ENCODE peak calls at places on chromosomes 12 and 14, in eight cellular contexts. W, T, A, Q, H, K, G and Y are unnamed samples.

GRCh38 chr14:103310576-103311095 is 23.4 kb upstream of the EIF5 start:
- DNase-seq in W (no peak), T (no peak), A (no peak), Q (no peak), H (no peak), K (no peak), G (peak), Y (no peak)

GRCh38 chr14:50040401-50040775 is 76.0 kb downstream of the VCPKMT start:
- DNase-seq in W (no peak), T (peak), A (no peak), Q (peak), H (peak), K (no peak), G (no peak), Y (no peak)

GRCh38 chr12:79001404-79001803 is 136.8 kb downstream of the SYT1 start:
- DNase-seq in W (no peak), T (no peak), A (no peak), Q (no peak), H (no peak), K (no peak), G (no peak), Y (no peak)

GRCh38 chr12:78181544-78182162 is 351.0 kb downstream of the NAV3 start:
- DNase-seq in W (no peak), T (peak), A (no peak), Q (no peak), H (no peak), K (no peak), G (no peak), Y (peak)

GRCh38 chr12:47770086-47770726 is 2.8 kb upstream of the SLC48A1 start:
- DNase-seq in W (no peak), T (no peak), A (no peak), Q (no peak), H (no peak), K (no peak), G (no peak), Y (peak)

GRCh38 chr12:17030338-17030737 is 424.4 kb upstream of the LMO3 start:
- DNase-seq in W (no peak), T (no peak), A (no peak), Q (no peak), H (no peak), K (no peak), G (no peak), Y (no peak)

GRCh38 chr12:53324113-53324778 is 2.8 kb upstream of the AAAS start:
- DNase-seq in W (peak), T (no peak), A (no peak), Q (peak), H (peak), K (no peak), G (peak), Y (peak)

GRCh38 chr12:97927991-97928390 is 465.4 kb downstream of the RMST start:
- DNase-seq in W (no peak), T (no peak), A (no peak), Q (no peak), H (no peak), K (no peak), G (no peak), Y (no peak)

GRCh38 chr14:23167006-23167847 is 16.2 kb downstream of the SLC7A8 start:
- DNase-seq in W (no peak), T (no peak), A (no peak), Q (no peak), H (no peak), K (no peak), G (no peak), Y (no peak)

GRCh38 chr14:23071975-23072539 is 14.7 kb upstream of the CDH24 start:
- DNase-seq in W (no peak), T (no peak), A (no peak), Q (no peak), H (no peak), K (no peak), G (no peak), Y (no peak)

GRCh38 chr12:68612245-68612644 is 1.5 kb downstream of the RAP1B start:
- DNase-seq in W (no peak), T (peak), A (no peak), Q (no peak), H (no peak), K (no peak), G (no peak), Y (peak)

GRCh38 chr12:68609955-68610434 is 704 bp upstream of the RAP1B start:
- DNase-seq in W (no peak), T (no peak), A (no peak), Q (no peak), H (no peak), K (no peak), G (no peak), Y (peak)

GRCh38 chr12:68612675-68613074 is 2.0 kb downstream of the RAP1B start:
- DNase-seq in W (no peak), T (peak), A (no peak), Q (no peak), H (no peak), K (no peak), G (no peak), Y (peak)

GRCh38 chr12:68611094-68611818 is 557 bp downstream of the RAP1B start:
- DNase-seq in W (peak), T (peak), A (peak), Q (peak), H (peak), K (no peak), G (no peak), Y (peak)

GRCh38 chr12:68610435-68611093 is at the start of gene RAP1B:
- DNase-seq in W (peak), T (peak), A (peak), Q (peak), H (peak), K (peak), G (peak), Y (peak)
- TF ChIP-seq POLR2A in W (peak), T (peak), A (peak), Q (no peak), H (peak), K (no peak), G (peak), Y (peak)

GRCh38 chr12:70806827-70807226 is 113.7 kb downstream of the PTPRR start:
- DNase-seq in W (no peak), T (no peak), A (no peak), Q (no peak), H (no peak), K (no peak), G (no peak), Y (no peak)
- TF ChIP-seq POLR2A in W (no peak), T (no peak), A (no peak), Q (no peak), H (no peak), K (no peak), G (no peak), Y (no peak)

GRCh38 chr12:118017926-118018325 is 1.4 kb downstream of the RFC5 start:
- DNase-seq in W (no peak), T (no peak), A (no peak), Q (no peak), H (no peak), K (no peak), G (no peak), Y (no peak)

GRCh38 chr12:118015306-118015705 is 1.2 kb upstream of the RFC5 start:
- DNase-seq in W (no peak), T (no peak), A (no peak), Q (no peak), H (no peak), K (no peak), G (no peak), Y (no peak)

GRCh38 chr12:118015944-118016343 is 559 bp upstream of the RFC5 start:
- DNase-seq in W (no peak), T (no peak), A (no peak), Q (no peak), H (no peak), K (no peak), G (no peak), Y (no peak)

GRCh38 chr12:118013283-118013682 is 3.2 kb upstream of the RFC5 start:
- DNase-seq in W (no peak), T (no peak), A (no peak), Q (no peak), H (no peak), K (no peak), G (no peak), Y (no peak)

GRCh38 chr12:118016424-118017264 is at the start of gene RFC5:
- DNase-seq in W (peak), T (peak), A (peak), Q (peak), H (peak), K (peak), G (peak), Y (peak)
- TF ChIP-seq POLR2A in W (peak), T (peak), A (no peak), Q (no peak), H (peak), K (no peak), G (no peak), Y (peak)

GRCh38 chr12:92928431-92928961 is 599 bp downstream of the EEA1 start:
- DNase-seq in W (peak), T (peak), A (peak), Q (no peak), H (peak), K (no peak), G (no peak), Y (no peak)
- TF ChIP-seq POLR2A in W (no peak), T (no peak), A (no peak), Q (no peak), H (no peak), K (no peak), G (no peak), Y (no peak)

GRCh38 chr14:58730793-58731464 is 93.2 kb downstream of the DACT1 start:
- DNase-seq in W (no peak), T (no peak), A (no peak), Q (no peak), H (no peak), K (no peak), G (no peak), Y (no peak)
- TF ChIP-seq POLR2A in W (no peak), T (no peak), A (no peak), Q (no peak), H (no peak), K (no peak), G (no peak), Y (no peak)

DNA sequence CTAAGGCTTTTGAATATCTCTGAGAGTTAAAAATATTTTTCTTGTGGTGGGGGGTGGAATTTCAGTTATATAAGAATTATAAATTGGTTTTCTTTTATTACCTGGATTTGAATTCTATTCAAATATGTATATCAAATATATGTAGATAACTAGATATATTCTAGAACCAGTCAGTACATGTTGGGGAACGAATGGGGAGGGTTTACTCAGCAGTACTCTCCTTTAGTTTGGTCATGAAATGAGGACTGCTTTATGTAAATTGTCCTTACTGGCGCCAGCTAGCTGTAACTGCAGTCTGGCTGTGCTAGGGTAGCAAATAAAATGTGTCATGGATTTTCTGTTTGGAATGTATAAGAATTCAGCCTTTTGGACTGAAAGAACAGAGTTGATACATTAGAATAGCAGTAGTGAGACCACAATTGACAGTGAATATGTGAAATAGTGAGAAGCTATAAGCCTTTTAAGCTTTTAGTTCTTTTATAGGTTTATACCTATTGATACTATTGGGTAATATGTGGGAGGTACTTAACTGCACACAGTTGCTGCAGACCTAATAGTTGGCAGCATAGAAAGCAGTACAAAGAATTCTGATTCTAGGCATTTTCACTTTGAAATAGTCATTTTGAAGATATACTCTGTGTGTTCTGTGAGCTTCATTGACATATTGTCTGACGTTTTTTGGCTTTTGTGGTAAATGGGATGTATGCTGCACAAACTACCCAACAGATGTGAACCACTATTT is 29.0 kb downstream of the ATF7IP start:
- DNase-seq in W (no peak), T (peak), A (no peak), Q (peak), H (no peak), K (no peak), G (no peak), Y (peak)
- TF ChIP-seq POLR2A in W (peak), T (no peak), A (no peak), Q (no peak), H (peak), K (no peak), G (no peak), Y (peak)

DNA sequence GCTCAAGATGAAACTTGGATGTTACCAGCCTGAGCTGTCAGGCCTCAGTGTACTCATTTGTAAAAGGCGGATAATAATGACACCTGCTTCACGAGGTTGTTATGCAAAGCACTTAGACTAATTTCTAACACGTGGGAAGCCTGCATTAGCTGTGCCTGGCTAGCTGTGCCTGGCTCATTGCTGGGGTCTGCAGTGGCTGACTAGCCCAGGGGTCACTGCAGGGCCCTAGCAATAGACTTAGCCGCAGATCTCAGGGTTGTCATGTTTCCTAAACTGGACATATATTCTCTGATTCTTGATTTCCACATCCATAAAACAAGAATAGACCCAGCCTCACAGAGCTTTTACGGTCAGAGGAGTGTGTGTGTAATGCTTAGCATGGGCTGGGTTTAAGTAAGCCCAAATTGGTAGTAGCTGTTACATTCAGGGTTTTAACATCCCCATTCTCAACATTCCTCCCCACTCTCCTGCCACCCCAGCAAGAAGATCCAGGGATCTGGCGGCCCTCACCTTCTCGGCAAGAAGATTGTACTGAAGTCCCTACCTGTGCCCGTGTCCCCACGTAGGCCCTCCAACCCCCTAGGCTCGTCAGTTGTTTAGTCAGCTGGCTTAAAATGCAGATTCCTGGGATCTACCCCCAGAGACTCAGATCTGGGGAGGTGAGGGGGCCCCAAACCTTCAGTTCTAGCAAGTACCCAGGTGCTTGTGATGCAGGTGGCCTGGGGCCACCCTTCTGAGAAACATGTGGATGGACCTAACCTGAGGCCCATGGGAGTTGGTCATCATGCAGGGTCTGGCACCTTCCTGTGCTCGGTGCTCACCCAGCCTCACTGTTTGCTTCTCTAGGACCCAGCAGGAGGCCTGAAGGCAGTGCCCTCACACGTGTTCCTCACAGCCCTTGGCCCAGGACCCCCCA is 8.6 kb downstream of the NR4A1 start:
- DNase-seq in W (no peak), T (no peak), A (no peak), Q (no peak), H (no peak), K (no peak), G (no peak), Y (no peak)
- TF ChIP-seq POLR2A in W (no peak), T (no peak), A (no peak), Q (no peak), H (peak), K (no peak), G (no peak), Y (peak)

DNA sequence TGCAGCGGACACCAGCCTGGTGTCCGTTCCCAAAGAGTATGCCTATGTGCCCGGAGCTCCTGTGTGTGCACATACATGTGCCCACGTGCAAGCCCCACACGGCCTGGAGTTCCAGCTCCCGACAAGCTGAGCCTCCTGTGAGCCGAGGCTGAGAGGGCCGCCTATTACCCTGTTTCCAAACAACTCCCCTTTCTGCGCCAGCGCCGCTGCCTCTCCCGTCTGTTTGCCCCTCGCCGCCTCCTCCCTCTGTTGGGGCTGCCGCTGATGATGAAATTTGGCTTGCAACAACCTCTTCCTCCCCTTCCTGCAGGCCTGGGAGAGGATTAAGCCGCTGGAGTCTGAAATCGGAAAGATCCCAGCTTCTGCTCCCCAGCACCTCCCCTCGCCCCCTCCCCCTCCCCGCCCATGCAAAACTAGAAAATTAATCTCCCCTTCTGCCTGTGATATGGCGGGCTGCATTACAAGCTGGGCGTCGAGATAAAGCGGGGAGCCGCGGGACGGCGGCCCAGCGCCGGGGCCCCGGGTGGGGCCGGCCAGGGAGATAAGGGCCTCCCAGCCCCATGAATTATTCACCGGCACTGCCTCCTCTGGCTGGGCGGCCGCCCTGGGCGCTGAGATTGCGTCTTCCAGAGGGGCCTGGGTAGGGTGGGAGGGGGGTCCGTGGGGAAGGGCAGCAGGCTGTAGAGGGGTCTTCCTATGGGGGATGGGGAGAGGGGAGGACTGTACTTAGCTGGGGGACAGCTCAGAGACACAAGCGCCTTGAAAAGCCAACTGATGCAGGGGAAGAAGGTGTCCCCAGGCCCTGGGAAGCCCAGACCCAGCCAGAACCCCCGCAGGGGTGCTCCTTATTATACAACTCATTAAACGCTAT is 6.8 kb upstream of the ASIC1 start:
- DNase-seq in W (no peak), T (no peak), A (peak), Q (peak), H (peak), K (no peak), G (peak), Y (peak)
- TF ChIP-seq POLR2A in W (no peak), T (no peak), A (no peak), Q (no peak), H (no peak), K (no peak), G (no peak), Y (no peak)

GRCh38 chr14:101705733-101706508 is 55.6 kb upstream of the PPP2R5C start:
- DNase-seq in W (no peak), T (no peak), A (peak), Q (peak), H (peak), K (no peak), G (peak), Y (peak)
- TF ChIP-seq POLR2A in W (no peak), T (no peak), A (no peak), Q (no peak), H (no peak), K (no peak), G (no peak), Y (no peak)

GRCh38 chr14:34059925-34060746 is 109.3 kb upstream of the EGLN3 start:
- DNase-seq in W (peak), T (peak), A (peak), Q (peak), H (peak), K (no peak), G (peak), Y (peak)
- TF ChIP-seq POLR2A in W (peak), T (peak), A (no peak), Q (no peak), H (peak), K (no peak), G (no peak), Y (peak)